ENCODE peak calls at places on chromosomes 6 and 20, in six cellular contexts. U, G, D, F, P and W are unnamed samples.

GRCh38 chr20:60543598-60543997 is 585.4 kb downstream of the CDH26 start:
- DNase-seq in G (no peak), F (no peak), D (no peak), U (no peak), P (no peak), W (no peak)

GRCh38 chr20:50666709-50667310 is 24.5 kb downstream of the RIPOR3 start:
- DNase-seq in P (no peak), F (no peak), G (no peak), D (no peak), U (no peak), W (no peak)

GRCh38 chr20:16125810-16126209 is 447.4 kb downstream of the KIF16B start:
- DNase-seq in P (no peak), G (no peak), D (no peak), F (no peak), U (no peak), W (no peak)

GRCh38 chr6:16109659-16110300 is 19.1 kb upstream of the MYLIP start:
- DNase-seq in D (no peak), F (no peak), G (no peak), U (no peak), P (no peak), W (no peak)

GRCh38 chr20:36861625-36861874 is 14.4 kb upstream of the TLDC2 start:
- DNase-seq in D (peak; percentile 37), P (no peak), F (no peak), U (no peak), G (no peak), W (no peak)

GRCh38 chr6:17962436-17963031 is 24.9 kb downstream of the KIF13A start:
- DNase-seq in G (no peak), U (no peak), D (peak; percentile 97), F (no peak), P (no peak), W (peak; percentile 33)

GRCh38 chr6:4402477-4402976 is 267.2 kb upstream of the ECI2 start:
- DNase-seq in P (no peak), D (peak; percentile 86), G (no peak), U (no peak), F (no peak), W (peak; percentile 4)

GRCh38 chr6:39453236-39453635 is 130.7 kb upstream of the KCNK16 start:
- DNase-seq in D (peak; percentile 32), G (no peak), P (no peak), U (no peak), F (no peak), W (peak; percentile 81)

GRCh38 chr20:37898301-37899104 is 4.4 kb upstream of the VSTM2L start:
- DNase-seq in U (no peak), G (no peak), D (no peak), P (no peak), F (no peak), W (no peak)

GRCh38 chr20:50020283-50020682 is 37.5 kb downstream of the SNAI1 start:
- DNase-seq in F (no peak), G (no peak), P (peak; percentile 54), U (no peak), D (peak; percentile 56), W (no peak)

GRCh38 chr20:49685161-49685601 is 28.5 kb downstream of the B4GALT5 start:
- DNase-seq in U (no peak), G (no peak), D (no peak), F (no peak), P (no peak), W (no peak)

GRCh38 chr6:105896052-105896820 is 189.9 kb upstream of the PRDM1 start:
- DNase-seq in P (no peak), D (no peak), F (no peak), U (no peak), G (no peak), W (peak; percentile 25)

GRCh38 chr6:96116674-96117073 is 100.9 kb downstream of the FUT9 start:
- DNase-seq in P (no peak), G (no peak), F (peak; percentile 2), U (no peak), D (no peak), W (no peak)

GRCh38 chr6:11224966-11225463 is 7.5 kb downstream of the NEDD9 start:
- DNase-seq in F (peak; percentile 49), D (no peak), P (no peak), G (no peak), U (no peak), W (no peak)

GRCh38 chr6:89792881-89793280 is 26.7 kb downstream of the MDN1 start:
- DNase-seq in P (peak; percentile 60), U (no peak), G (no peak), F (peak; percentile 65), D (peak; percentile 22), W (peak; percentile 15)

GRCh38 chr20:34711813-34712430 is 7.8 kb downstream of the TP53INP2 start:
- DNase-seq in U (no peak), P (no peak), F (no peak), G (no peak), D (no peak), W (no peak)

GRCh38 chr6:34158876-34159275 is 13.0 kb upstream of the GRM4 start:
- DNase-seq in U (no peak), P (no peak), F (no peak), D (no peak), G (peak; percentile 2), W (no peak)